ENCODE peak calls at places on chromosomes 16 and 17, in eight cellular contexts. B is naive thymus-derived CD4-positive, alpha-beta T cell; Q is neuronal stem cell; J is CD4-positive, CD25-positive, alpha-beta regulatory T cell; P is pancreas; O is HAP-1; I is MM.1S; K is testis. M is an unnamed sample.

GRCh38 chr17:63476857-63477470 is at the start of gene ACE:
- DNase-seq in B (peak; percentile 45), Q (no peak), J (no peak), P (peak; percentile 37), O (peak; percentile 29), I (peak; percentile 61), K (peak; percentile 61), M (no peak)

GRCh38 chr16:75227361-75228142 is 8.8 kb downstream of the CTRB1 start:
- DNase-seq in B (no peak), Q (no peak), J (no peak), P (no peak), O (no peak), I (no peak), K (no peak), M (no peak)

GRCh38 chr17:68424861-68425260 is 32.4 kb downstream of the WIPI1 start:
- DNase-seq in B (no peak), Q (no peak), J (no peak), P (no peak), O (no peak), I (no peak), K (no peak), M (no peak)

GRCh38 chr17:36463916-36464764 is 22.3 kb upstream of the ZNHIT3 start:
- DNase-seq in B (peak; percentile 75), Q (peak; percentile 92), J (no peak), P (peak; percentile 48), O (peak; percentile 55), I (peak; percentile 74), K (peak; percentile 73), M (peak; percentile 41)

GRCh38 chr16:72884037-72884436 is 163.9 kb downstream of the ZFHX3 start:
- DNase-seq in B (no peak), Q (no peak), J (no peak), P (no peak), O (no peak), I (no peak), K (no peak), M (no peak)

GRCh38 chr16:11629071-11630030 is 38.9 kb upstream of the SNN start:
- DNase-seq in B (no peak), Q (no peak), J (no peak), P (peak; percentile 55), O (no peak), I (peak; percentile 12), K (peak; percentile 27), M (no peak)

GRCh38 chr16:23330583-23331249 is 28.6 kb downstream of the SCNN1B start:
- DNase-seq in B (no peak), Q (no peak), J (no peak), P (no peak), O (no peak), I (no peak), K (no peak), M (no peak)

GRCh38 chr16:27383511-27384243 is 18.3 kb upstream of the IL21R start:
- DNase-seq in B (peak; percentile 10), Q (no peak), J (no peak), P (no peak), O (no peak), I (peak; percentile 2), K (no peak), M (no peak)

GRCh38 chr16:21689107-21689506 is 25.3 kb downstream of the OTOA start:
- DNase-seq in B (no peak), Q (no peak), J (no peak), P (no peak), O (no peak), I (no peak), K (no peak), M (no peak)

GRCh38 chr17:30520436-30520835 is 43.2 kb downstream of the GOSR1 start:
- DNase-seq in B (no peak), Q (no peak), J (no peak), P (no peak), O (no peak), I (no peak), K (no peak), M (no peak)

GRCh38 chr17:83189673-83190385 is 110.4 kb downstream of the METRNL start:
- DNase-seq in B (peak; percentile 7), Q (no peak), J (no peak), P (no peak), O (no peak), I (no peak), K (peak; percentile 56), M (peak; percentile 76)

GRCh38 chr17:71409712-71410111 is 711.1 kb upstream of the SOX9 start:
- DNase-seq in B (no peak), Q (no peak), J (no peak), P (no peak), O (no peak), I (no peak), K (no peak), M (no peak)

GRCh38 chr16:17261197-17261858 is 209.4 kb downstream of the XYLT1 start:
- DNase-seq in B (no peak), Q (no peak), J (no peak), P (no peak), O (no peak), I (peak; percentile 74), K (no peak), M (no peak)

GRCh38 chr16:50998411-50998810 is 152.7 kb downstream of the SALL1 start:
- DNase-seq in B (no peak), Q (no peak), J (no peak), P (no peak), O (no peak), I (no peak), K (no peak), M (no peak)

GRCh38 chr16:11484691-11485258 is 101.9 kb downstream of the LITAF start:
- DNase-seq in B (no peak), Q (no peak), J (no peak), P (no peak), O (no peak), I (no peak), K (no peak), M (no peak)

GRCh38 chr17:81200695-81201580 is 21.8 kb downstream of the CEP131 start:
- DNase-seq in B (no peak), Q (peak; percentile 21), J (no peak), P (peak; percentile 77), O (peak; percentile 52), I (peak; percentile 31), K (peak; percentile 85), M (peak; percentile 64)

GRCh38 chr16:68658258-68658973 is 13.3 kb downstream of the CDH3 start:
- DNase-seq in B (no peak), Q (no peak), J (no peak), P (no peak), O (peak; percentile 37), I (no peak), K (no peak), M (peak; percentile 51)

GRCh38 chr16:54873081-54873480 is 57.6 kb upstream of the IRX5 start:
- DNase-seq in B (no peak), Q (no peak), J (no peak), P (no peak), O (no peak), I (no peak), K (no peak), M (no peak)

GRCh38 chr17:57636985-57637667 is 108.0 kb downstream of the CCDC182 start:
- DNase-seq in B (no peak), Q (no peak), J (no peak), P (no peak), O (no peak), I (peak; percentile 45), K (no peak), M (no peak)

GRCh38 chr17:7851438-7852261 is 3.2 kb upstream of the TMEM88 start:
- DNase-seq in B (peak; percentile 94), Q (peak; percentile 89), J (peak; percentile 92), P (peak; percentile 93), O (peak; percentile 90), I (peak; percentile 95), K (peak; percentile 94), M (peak; percentile 91)

DNA sequence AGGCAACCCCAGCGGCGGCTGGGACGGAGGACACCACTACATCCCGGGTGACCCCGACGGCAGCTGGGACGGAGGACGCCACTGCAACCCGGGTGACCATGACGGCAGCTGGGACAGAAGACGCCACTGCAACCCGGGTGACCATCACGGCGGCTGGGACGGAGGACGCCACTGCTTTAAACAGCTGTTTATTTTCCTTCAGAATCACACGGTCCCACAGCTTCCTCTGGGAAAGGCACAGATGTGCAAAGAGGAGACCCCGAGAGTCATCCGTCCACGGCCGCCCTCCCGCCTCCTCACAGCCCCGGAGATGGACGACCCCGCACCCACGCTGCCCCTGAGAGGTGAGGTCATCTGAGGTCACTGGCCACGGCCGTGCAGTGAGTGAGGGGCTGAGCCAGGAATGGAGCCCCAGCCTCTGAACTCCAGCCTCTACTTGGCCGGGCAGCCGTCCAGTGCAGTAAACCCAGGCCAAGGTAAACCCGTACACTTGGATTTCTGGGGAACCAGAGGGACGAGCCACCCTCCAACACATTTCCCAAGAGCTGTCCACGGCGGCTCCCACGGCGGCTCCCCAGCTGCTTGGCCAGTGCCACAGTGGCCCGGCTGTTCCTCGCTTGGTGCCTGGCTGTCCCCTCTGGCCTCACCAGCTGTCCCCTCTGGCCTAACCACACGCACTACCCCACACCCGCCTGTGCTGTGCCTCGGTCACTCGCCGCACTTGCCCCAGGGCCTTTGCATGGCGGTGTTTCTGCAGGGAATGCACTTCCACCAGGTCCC is 43.2 kb upstream of the PABPN1L start:
- DNase-seq in B (no peak), Q (no peak), J (no peak), P (peak; percentile 75), O (no peak), I (no peak), K (no peak), M (no peak)
- H3K4me1 ChIP-seq in B (no peaks in the 10 kb centered on the region), Q (peaks cover 7% of the 10 kb centered on the region), J (no peaks in the 10 kb centered on the region), P (peaks cover 20% of the 10 kb centered on the region), O (no peaks in the 10 kb centered on the region), I (no peaks in the 10 kb centered on the region), K (peaks cover 15% of the 10 kb centered on the region), M (peaks cover 8% of the 10 kb centered on the region)

GRCh38 chr16:1778200-1779179 is 3.9 kb downstream of the SPSB3 start:
- DNase-seq in B (no peak), Q (no peak), J (no peak), P (no peak), O (no peak), I (no peak), K (no peak), M (no peak)
- H3K4me1 ChIP-seq in B (peaks cover 22% of the 10 kb centered on the region), Q (peaks cover 15% of the 10 kb centered on the region), J (peaks cover 38% of the 10 kb centered on the region), P (peaks cover 18% of the 10 kb centered on the region), O (peaks cover 3% of the 10 kb centered on the region), I (peaks cover 8% of the 10 kb centered on the region), K (peaks cover 16% of the 10 kb centered on the region), M (peaks cover 18% of the 10 kb centered on the region)

GRCh38 chr17:49835472-49835871 is 12.4 kb downstream of the TAC4 start:
- DNase-seq in B (no peak), Q (no peak), J (no peak), P (no peak), O (no peak), I (no peak), K (no peak), M (peak; percentile 45)
- H3K4me1 ChIP-seq in B (no peaks in the 10 kb centered on the region), Q (no peaks in the 10 kb centered on the region), J (no peaks in the 10 kb centered on the region), P (peaks cover 13% of the 10 kb centered on the region), O (peaks cover 2% of the 10 kb centered on the region), I (no peaks in the 10 kb centered on the region), K (peaks cover 11% of the 10 kb centered on the region), M (peaks cover 16% of the 10 kb centered on the region)

DNA sequence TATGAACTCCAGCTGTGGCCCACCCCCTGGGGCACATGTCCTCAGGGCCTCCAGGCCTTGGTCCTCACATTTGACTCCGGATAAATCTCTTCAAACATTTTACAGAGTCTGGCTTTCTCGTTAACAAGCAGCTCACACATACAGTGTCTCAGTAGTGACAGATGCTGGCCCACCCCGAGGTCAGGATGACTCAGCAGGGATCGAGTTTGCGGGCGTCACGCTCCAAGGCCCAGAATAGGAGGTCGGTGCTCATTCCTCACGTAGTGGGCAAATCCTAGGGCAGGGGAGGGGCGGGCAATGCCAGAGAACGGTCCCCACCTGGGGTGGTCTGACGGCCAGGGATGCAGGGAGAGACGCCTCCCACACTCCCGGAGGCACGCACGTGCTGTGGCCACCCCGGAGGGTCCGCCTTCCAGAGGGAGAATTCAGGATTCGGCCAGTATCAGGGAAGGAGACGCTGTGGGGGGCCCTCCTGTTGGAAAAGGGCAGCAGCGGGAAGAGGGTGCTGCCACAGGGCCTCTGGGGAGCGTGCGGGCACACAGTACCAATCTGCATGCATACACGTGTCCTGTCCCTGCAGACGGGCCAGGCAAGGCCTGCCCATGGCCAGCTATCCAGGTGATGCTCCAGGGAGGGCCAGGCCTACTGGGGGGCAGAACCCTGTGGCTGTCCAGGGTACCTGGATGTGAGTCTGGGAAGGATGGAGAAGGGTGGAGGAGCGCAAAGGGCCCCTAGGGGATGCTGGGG is 8.6 kb downstream of the SLC7A5 start:
- DNase-seq in B (no peak), Q (no peak), J (no peak), P (no peak), O (no peak), I (no peak), K (no peak), M (no peak)
- H3K4me1 ChIP-seq in B (peaks cover 5% of the 10 kb centered on the region), Q (peaks cover 14% of the 10 kb centered on the region), J (peaks cover 60% of the 10 kb centered on the region), P (peaks cover 15% of the 10 kb centered on the region), O (peaks cover 8% of the 10 kb centered on the region), I (no peaks in the 10 kb centered on the region), K (peaks cover 48% of the 10 kb centered on the region), M (no peaks in the 10 kb centered on the region)